ENCODE peak calls at places on chromosomes 6 and 20, in ten cellular contexts. U, T, H, B, V, O, Y, E, S and D are unnamed samples.

GRCh38 chr6:20876016-20876415 is 341.8 kb downstream of the CDKAL1 start:
- DNase-seq in U (no peak), T (peak; percentile 77), H (no peak), B (peak; percentile 20), V (no peak), O (peak; percentile 13), Y (no peak), E (no peak), S (peak; percentile 50), D (peak; percentile 30)

GRCh38 chr6:24947636-24948035 is 11.9 kb upstream of the RIPOR2 start:
- DNase-seq in U (no peak), T (no peak), H (no peak), B (no peak), V (no peak), O (no peak), Y (no peak), E (no peak), S (no peak), D (no peak)

GRCh38 chr6:40205801-40206200 is 271.5 kb upstream of the MOCS1 start:
- DNase-seq in U (no peak), T (no peak), H (no peak), B (no peak), V (no peak), O (no peak), Y (no peak), E (no peak), S (no peak), D (no peak)

GRCh38 chr20:50303573-50304500 is 113.2 kb downstream of the CEBPB start:
- DNase-seq in U (no peak), T (peak; percentile 85), H (peak; percentile 88), B (peak; percentile 97), V (peak; percentile 84), O (peak; percentile 39), Y (peak; percentile 28), E (peak; percentile 84), S (peak; percentile 98), D (peak; percentile 80)

GRCh38 chr6:2900821-2901644 is 2.1 kb downstream of the SERPINB9 start:
- DNase-seq in U (no peak), T (no peak), H (peak; percentile 63), B (no peak), V (no peak), O (no peak), Y (no peak), E (no peak), S (peak; percentile 37), D (no peak)

GRCh38 chr6:100948381-100949133 is 67.4 kb upstream of the ASCC3 start:
- DNase-seq in U (no peak), T (peak; percentile 0), H (no peak), B (no peak), V (no peak), O (no peak), Y (no peak), E (no peak), S (peak; percentile 52), D (no peak)

GRCh38 chr20:47281376-47281775 is 75.1 kb downstream of the ZMYND8 start:
- DNase-seq in U (no peak), T (no peak), H (no peak), B (no peak), V (no peak), O (no peak), Y (no peak), E (no peak), S (no peak), D (no peak)

GRCh38 chr6:107308676-107309075 is 150.7 kb downstream of the PDSS2 start:
- DNase-seq in U (no peak), T (no peak), H (no peak), B (peak; percentile 25), V (no peak), O (no peak), Y (no peak), E (no peak), S (no peak), D (no peak)

GRCh38 chr6:38193051-38193450 is 373.5 kb downstream of the ZFAND3 start:
- DNase-seq in U (no peak), T (no peak), H (no peak), B (no peak), V (no peak), O (no peak), Y (peak; percentile 49), E (no peak), S (no peak), D (no peak)

GRCh38 chr20:48618631-48619030 is 209.2 kb downstream of the PREX1 start:
- DNase-seq in U (no peak), T (no peak), H (no peak), B (no peak), V (no peak), O (no peak), Y (no peak), E (no peak), S (no peak), D (no peak)

GRCh38 chr6:5846335-5846734 is 160.4 kb downstream of the NRN1 start:
- DNase-seq in U (no peak), T (no peak), H (no peak), B (no peak), V (no peak), O (no peak), Y (no peak), E (no peak), S (no peak), D (no peak)

GRCh38 chr6:5851261-5851757 is 155.4 kb downstream of the NRN1 start:
- DNase-seq in U (no peak), T (no peak), H (no peak), B (no peak), V (peak; percentile 41), O (no peak), Y (peak; percentile 93), E (peak; percentile 52), S (peak; percentile 40), D (no peak)

GRCh38 chr6:5850848-5851255 is 155.9 kb downstream of the NRN1 start:
- DNase-seq in U (no peak), T (no peak), H (no peak), B (no peak), V (no peak), O (no peak), Y (peak; percentile 91), E (no peak), S (no peak), D (no peak)

GRCh38 chr6:5843078-5843477 is 163.6 kb downstream of the NRN1 start:
- DNase-seq in U (no peak), T (no peak), H (no peak), B (no peak), V (no peak), O (no peak), Y (no peak), E (no peak), S (no peak), D (no peak)

GRCh38 chr6:5846889-5847288 is 159.8 kb downstream of the NRN1 start:
- DNase-seq in U (no peak), T (no peak), H (no peak), B (no peak), V (no peak), O (no peak), Y (no peak), E (no peak), S (no peak), D (no peak)
- H3K27me3 ChIP-seq in U (no peaks in the 10 kb centered on the region), T (peaks cover 2% of the 10 kb centered on the region), H (no peaks in the 10 kb centered on the region), B (no peaks in the 10 kb centered on the region), V (peaks cover 26% of the 10 kb centered on the region), O (peaks cover 91% of the 10 kb centered on the region), Y (peaks cover 45% of the 10 kb centered on the region), E (peaks cover 31% of the 10 kb centered on the region), S (peaks cover 71% of the 10 kb centered on the region), D (no peaks in the 10 kb centered on the region)

DNA sequence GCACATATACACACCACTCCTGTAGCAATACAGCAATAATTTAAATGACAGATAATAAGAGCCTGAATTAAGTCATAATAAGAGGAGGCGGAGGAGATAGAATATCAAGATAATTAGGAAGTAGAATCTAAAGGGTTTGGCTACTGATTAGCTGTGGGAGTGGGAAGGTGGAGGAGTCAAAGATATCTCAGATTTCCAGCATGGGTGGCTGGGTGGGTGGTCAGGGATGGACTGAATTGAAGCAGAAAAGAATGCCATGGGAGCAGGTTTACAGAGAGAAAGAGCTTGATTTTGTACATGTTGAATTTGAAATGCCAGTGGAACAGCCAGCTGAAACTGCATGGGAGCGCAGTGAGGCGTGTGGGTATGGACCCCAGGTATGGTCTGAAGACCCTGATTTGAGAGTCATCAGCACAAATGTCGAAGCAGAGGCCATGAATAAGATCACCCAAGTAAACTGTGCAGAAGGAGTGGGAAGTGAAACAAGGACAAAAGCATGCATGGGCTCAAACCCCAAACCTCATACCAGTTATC is 1.4 kb upstream of the HLA-DMA start:
- DNase-seq in U (no peak), T (no peak), H (no peak), B (no peak), V (no peak), O (no peak), Y (no peak), E (no peak), S (no peak), D (no peak)
- H3K36me3 ChIP-seq in U (no peaks in the 10 kb centered on the region), T (no peaks in the 10 kb centered on the region), H (no peaks in the 10 kb centered on the region), B (no peaks in the 10 kb centered on the region), V (no peaks in the 10 kb centered on the region), O (no peaks in the 10 kb centered on the region), Y (no peaks in the 10 kb centered on the region), E (peaks cover 9% of the 10 kb centered on the region), S (no peaks in the 10 kb centered on the region), D (no peaks in the 10 kb centered on the region)

DNA sequence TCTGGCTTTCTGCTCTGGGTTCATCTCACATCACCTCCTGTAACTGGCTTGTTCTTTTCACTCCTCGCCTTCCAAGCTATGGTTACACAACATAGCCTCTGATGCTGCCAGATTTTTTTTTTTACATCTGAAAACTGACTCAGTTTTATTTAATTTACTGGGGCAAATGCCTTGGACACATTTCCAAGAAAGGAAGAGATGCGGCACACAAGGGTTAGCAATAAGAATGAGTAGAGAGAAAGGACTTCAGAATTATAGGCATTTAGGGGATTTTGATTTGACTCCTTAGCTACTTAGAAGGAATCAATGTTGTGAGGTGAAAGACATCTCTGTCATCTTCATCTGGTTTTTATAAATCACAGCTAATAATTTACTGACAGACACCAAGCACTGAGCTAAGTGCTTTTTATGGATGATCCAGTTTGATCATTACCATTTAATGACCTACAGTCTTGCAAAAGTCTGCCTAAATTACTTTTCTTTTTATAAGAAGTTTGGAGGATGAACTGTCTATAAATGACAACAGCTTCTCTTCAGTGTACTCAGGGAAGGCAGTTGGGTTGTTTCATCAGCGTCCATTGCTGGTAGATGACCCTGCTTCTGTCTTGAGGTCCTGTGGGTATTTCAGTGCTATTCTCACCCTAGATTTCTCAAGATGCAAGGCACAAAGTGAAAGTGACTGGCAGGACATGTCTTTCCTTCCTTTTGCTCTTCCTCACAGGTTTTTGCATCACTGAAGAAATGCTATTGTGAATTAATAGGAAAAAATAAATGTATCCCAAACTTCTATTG is 31.1 kb downstream of the LAMA4 start:
- DNase-seq in U (no peak), T (peak; percentile 92), H (no peak), B (no peak), V (no peak), O (peak; percentile 26), Y (no peak), E (no peak), S (peak; percentile 91), D (peak; percentile 40)
- H3K4me3 ChIP-seq in U (no peak overlapping the region), T (no peak overlapping the region), H (no peak overlapping the region), B (no peak overlapping the region), V (no peak overlapping the region), O (no peak overlapping the region), Y (no peak overlapping the region), E (no peak overlapping the region), S (no peak overlapping the region), D (no peak overlapping the region)

DNA sequence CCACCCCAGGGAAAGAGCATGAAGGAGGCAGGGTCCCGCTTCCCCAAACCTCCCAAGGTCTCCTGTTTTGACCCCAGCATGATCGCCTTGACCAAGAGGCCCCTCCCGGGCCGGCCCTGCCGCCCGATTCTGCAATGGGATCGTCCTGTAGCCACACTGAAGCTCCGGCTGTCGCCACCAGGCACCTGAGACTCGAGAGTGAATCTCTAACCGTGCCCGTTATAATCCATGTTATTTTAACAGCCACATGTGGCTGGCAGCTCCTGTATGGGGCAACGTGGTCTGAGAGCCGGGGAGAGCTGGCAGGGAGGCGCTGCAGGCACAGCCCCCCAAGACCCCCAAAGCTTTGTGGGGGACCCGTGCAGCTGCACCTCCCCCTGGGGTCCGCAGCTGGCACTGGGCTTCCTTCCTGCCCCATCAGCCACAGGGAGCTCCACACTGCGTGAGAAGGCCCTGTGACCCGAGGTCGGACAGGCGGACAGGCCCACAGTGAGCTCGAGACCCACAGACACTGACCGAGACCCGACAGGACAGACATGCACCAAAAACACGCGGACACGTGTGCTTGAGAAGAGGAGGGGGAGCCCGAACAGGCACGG is 51.3 kb downstream of the KCNQ2 start:
- DNase-seq in U (no peak), T (no peak), H (no peak), B (no peak), V (no peak), O (no peak), Y (no peak), E (no peak), S (no peak), D (no peak)
- H3K27me3 ChIP-seq in U (no peaks in the 10 kb centered on the region), T (peaks cover 30% of the 10 kb centered on the region), H (no peaks in the 10 kb centered on the region), B (peaks cover 36% of the 10 kb centered on the region), V (peaks cover 83% of the 10 kb centered on the region), O (peaks cover 61% of the 10 kb centered on the region), Y (no peaks in the 10 kb centered on the region), E (peaks cover 85% of the 10 kb centered on the region), S (no peaks in the 10 kb centered on the region), D (peaks cover 88% of the 10 kb centered on the region)